ENCODE peak calls at places on chromosomes 6 and 20, in seven cellular contexts. F, A, I, Z, U, L and H are unnamed samples.

GRCh38 chr6:33073431-33073871 is at the start of gene HLA-DPA1:
- DNase-seq in F (peak), I (no peak), A (peak), Z (no peak), U (peak), L (peak), H (no peak)

GRCh38 chr20:48374986-48375715 is 452.6 kb downstream of the PREX1 start:
- DNase-seq in I (no peak), U (no peak), Z (no peak), L (no peak), F (no peak), A (no peak), H (no peak)

GRCh38 chr20:47843886-47844567 is 58.7 kb upstream of the SULF2 start:
- DNase-seq in Z (peak), U (no peak), F (no peak), A (no peak), L (no peak), I (no peak), H (no peak)

GRCh38 chr20:37542281-37542680 is 14.6 kb upstream of the BLCAP start:
- DNase-seq in I (no peak), F (no peak), L (peak), Z (peak), U (no peak), A (no peak), H (no peak)

GRCh38 chr6:6952484-6952883 is 155.3 kb upstream of the RREB1 start:
- DNase-seq in L (no peak), A (no peak), F (no peak), Z (no peak), U (no peak), I (no peak), H (no peak)

GRCh38 chr20:24862606-24863005 is 86.5 kb upstream of the CST7 start:
- DNase-seq in F (no peak), U (no peak), Z (no peak), I (no peak), A (no peak), L (no peak), H (no peak)

GRCh38 chr20:47674145-47674544 is 111.1 kb downstream of the SULF2 start:
- DNase-seq in Z (peak), F (no peak), U (no peak), I (no peak), A (no peak), L (no peak), H (no peak)

GRCh38 chr6:132445201-132445951 is 44.1 kb upstream of the MOXD1 start:
- DNase-seq in L (peak), Z (no peak), F (no peak), U (peak), I (no peak), A (peak), H (no peak)

GRCh38 chr6:21781075-21781474 is 187.5 kb downstream of the SOX4 start:
- DNase-seq in Z (no peak), L (no peak), F (no peak), A (no peak), U (no peak), I (no peak), H (no peak)

GRCh38 chr20:17498641-17499040 is 32.5 kb downstream of the BFSP1 start:
- DNase-seq in L (no peak), A (no peak), U (no peak), F (no peak), I (no peak), Z (no peak), H (no peak)

GRCh38 chr20:47272893-47273590 is 83.5 kb downstream of the ZMYND8 start:
- DNase-seq in F (no peak), L (peak), U (peak), A (peak), Z (peak), I (no peak), H (no peak)

GRCh38 chr20:19603390-19603753 is 154.7 kb upstream of the RIN2 start:
- DNase-seq in I (no peak), A (no peak), F (no peak), Z (no peak), U (no peak), L (no peak), H (no peak)

GRCh38 chr6:148509789-148510581 is 167.3 kb downstream of the SASH1 start:
- DNase-seq in I (no peak), A (peak), L (peak), Z (peak), U (peak), F (no peak), H (peak)

GRCh38 chr20:8187740-8188139 is 55.7 kb downstream of the PLCB1 start:
- DNase-seq in L (peak), Z (no peak), U (peak), F (no peak), A (peak), I (no peak), H (no peak)

GRCh38 chr20:33281550-33282146 is 1.4 kb upstream of the BPIFB1 start:
- DNase-seq in U (no peak), A (no peak), I (no peak), Z (no peak), L (no peak), F (no peak), H (no peak)

GRCh38 chr20:38229376-38230252 is 30.9 kb downstream of the KIAA1755 start:
- DNase-seq in A (peak), Z (no peak), L (no peak), F (no peak), I (peak), U (peak), H (no peak)

GRCh38 chr6:151963001-151963400 is 155.5 kb downstream of the ESR1 start:
- DNase-seq in A (no peak), F (no peak), Z (no peak), I (no peak), L (no peak), U (no peak), H (no peak)

GRCh38 chr6:37971711-37972410 is 152.3 kb downstream of the ZFAND3 start:
- DNase-seq in F (no peak), Z (no peak), L (peak), A (no peak), I (no peak), U (no peak), H (no peak)

GRCh38 chr20:7799872-7800271 is 140.4 kb downstream of the HAO1 start:
- DNase-seq in Z (no peak), L (no peak), I (no peak), U (no peak), A (no peak), F (no peak), H (no peak)

GRCh38 chr6:37399795-37400490 is 33.1 kb upstream of the CMTR1 start:
- DNase-seq in Z (no peak), A (no peak), U (no peak), F (no peak), L (no peak), I (no peak), H (no peak)

GRCh38 chr6:106046854-106047200 is 39.3 kb upstream of the PRDM1 start:
- DNase-seq in F (no peak), L (no peak), A (no peak), I (no peak), U (no peak), Z (no peak), H (no peak)

GRCh38 chr6:43639984-43640800 is 4.6 kb downstream of the MAD2L1BP start:
- DNase-seq in F (no peak), L (no peak), I (no peak), U (no peak), Z (no peak), A (no peak), H (no peak)

GRCh38 chr6:43455034-43455747 is at the start of gene DLK2:
- DNase-seq in I (no peak), U (no peak), Z (peak), A (no peak), F (no peak), L (no peak), H (peak)

GRCh38 chr20:40481337-40481736 is 207.7 kb downstream of the MAFB start:
- DNase-seq in I (no peak), F (no peak), U (peak), A (no peak), L (no peak), Z (no peak), H (no peak)

GRCh38 chr20:19995220-19995863 is 21.8 kb upstream of the NAA20 start:
- DNase-seq in L (peak), U (peak), Z (peak), A (peak), F (no peak), I (no peak), H (no peak)

GRCh38 chr6:11810039-11810541 is 31.5 kb upstream of the ADTRP start:
- DNase-seq in L (peak), Z (peak), F (peak), A (peak), I (peak), U (peak), H (no peak)

GRCh38 chr6:149457316-149457884 is 27.4 kb downstream of the ZC3H12D start:
- DNase-seq in U (no peak), L (peak), A (no peak), Z (no peak), F (no peak), I (no peak), H (no peak)

GRCh38 chr6:29617782-29618557 is 15.0 kb downstream of the GABBR1 start:
- DNase-seq in A (no peak), F (no peak), U (no peak), Z (no peak), I (no peak), L (no peak), H (no peak)

GRCh38 chr6:151196571-151196970 is 43.2 kb upstream of the AKAP12 start:
- DNase-seq in F (no peak), I (peak), U (peak), A (peak), Z (no peak), L (peak), H (no peak)

GRCh38 chr6:107587402-107587801 is 97.5 kb downstream of the SOBP start:
- DNase-seq in A (no peak), I (no peak), F (no peak), U (no peak), Z (no peak), L (no peak), H (no peak)

GRCh38 chr6:3159805-3160781 is 2.7 kb upstream of the TUBB2A start:
- DNase-seq in F (peak), L (no peak), Z (peak), A (peak), U (peak), I (no peak), H (no peak)

GRCh38 chr6:106272289-106272688 is 53.3 kb downstream of the ATG5 start:
- DNase-seq in L (no peak), Z (no peak), F (no peak), I (no peak), A (no peak), U (no peak), H (no peak)

GRCh38 chr20:46879386-46879785 is 15.3 kb upstream of the EYA2 start:
- DNase-seq in A (no peak), L (no peak), F (no peak), U (no peak), I (no peak), Z (no peak), H (no peak)

GRCh38 chr6:132648828-132649227 is 10.2 kb downstream of the TAAR1 start:
- DNase-seq in I (no peak), A (no peak), F (no peak), L (no peak), U (no peak), Z (no peak), H (no peak)

DNA sequence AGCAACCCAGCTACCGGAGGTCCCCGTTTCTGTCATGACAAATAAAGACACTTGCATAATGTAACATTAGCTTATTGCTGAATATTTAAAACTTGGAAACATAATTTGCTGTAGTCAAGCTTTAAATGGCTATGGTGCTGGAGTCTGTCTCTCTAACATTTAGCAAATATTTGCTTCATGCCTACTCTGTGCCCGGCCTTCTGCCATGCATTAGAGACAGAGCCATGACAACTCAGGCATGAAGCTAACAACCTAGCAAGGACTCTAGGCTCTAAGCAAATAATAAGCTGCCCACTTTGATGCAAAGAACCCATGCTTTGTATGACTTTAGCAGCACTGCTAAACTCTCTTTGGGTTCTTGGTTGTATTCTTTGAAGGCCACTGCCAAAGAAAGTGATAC is 103.5 kb upstream of the COL21A1 start:
- DNase-seq in L (no peak), Z (no peak), A (no peak), U (no peak), I (no peak), F (no peak), H (no peak)
- TF ChIP-seq CTCF in L (no peak), Z (no peak), A (no peak), U (no peak), I (no peak), F (no peak), H (no peak)

DNA sequence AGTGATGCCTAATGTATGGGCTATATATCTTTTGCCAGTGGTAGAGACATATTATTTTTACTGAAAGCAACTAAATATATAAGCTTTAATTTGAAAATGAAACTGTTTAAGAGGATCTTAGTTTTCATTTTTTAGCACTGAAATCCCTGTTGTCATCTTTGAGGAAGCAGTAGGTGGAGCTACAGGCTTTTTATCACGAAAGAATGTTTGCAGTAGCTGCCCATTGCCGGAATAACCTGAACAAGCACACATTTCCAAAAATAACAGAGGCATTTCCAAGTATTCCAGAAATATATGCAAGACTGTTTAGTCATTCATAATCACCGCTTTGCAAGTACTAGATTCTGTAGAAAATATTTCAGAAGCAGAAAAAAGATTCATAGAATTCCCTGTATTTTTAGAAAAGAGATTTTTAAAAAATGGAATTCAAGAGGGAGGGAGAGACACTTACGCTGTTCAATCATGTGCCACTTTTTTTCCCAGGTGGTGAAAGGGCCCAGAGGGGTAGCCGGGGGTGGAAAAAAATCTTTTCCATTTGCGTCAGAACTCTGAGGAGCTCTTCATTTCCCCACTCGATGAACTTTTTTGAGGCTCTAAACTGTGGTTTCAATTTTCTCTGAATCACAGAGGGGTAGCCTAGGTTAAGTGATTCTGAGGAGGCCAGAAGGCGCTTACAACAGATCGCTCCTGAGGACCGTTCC is 142.5 kb upstream of the FERMT1 start:
- DNase-seq in A (peak), Z (peak), I (no peak), F (no peak), L (peak), U (peak), H (no peak)
- TF ChIP-seq CTCF in A (peak), Z (peak), I (no peak), F (peak), L (peak), U (peak), H (no peak)

DNA sequence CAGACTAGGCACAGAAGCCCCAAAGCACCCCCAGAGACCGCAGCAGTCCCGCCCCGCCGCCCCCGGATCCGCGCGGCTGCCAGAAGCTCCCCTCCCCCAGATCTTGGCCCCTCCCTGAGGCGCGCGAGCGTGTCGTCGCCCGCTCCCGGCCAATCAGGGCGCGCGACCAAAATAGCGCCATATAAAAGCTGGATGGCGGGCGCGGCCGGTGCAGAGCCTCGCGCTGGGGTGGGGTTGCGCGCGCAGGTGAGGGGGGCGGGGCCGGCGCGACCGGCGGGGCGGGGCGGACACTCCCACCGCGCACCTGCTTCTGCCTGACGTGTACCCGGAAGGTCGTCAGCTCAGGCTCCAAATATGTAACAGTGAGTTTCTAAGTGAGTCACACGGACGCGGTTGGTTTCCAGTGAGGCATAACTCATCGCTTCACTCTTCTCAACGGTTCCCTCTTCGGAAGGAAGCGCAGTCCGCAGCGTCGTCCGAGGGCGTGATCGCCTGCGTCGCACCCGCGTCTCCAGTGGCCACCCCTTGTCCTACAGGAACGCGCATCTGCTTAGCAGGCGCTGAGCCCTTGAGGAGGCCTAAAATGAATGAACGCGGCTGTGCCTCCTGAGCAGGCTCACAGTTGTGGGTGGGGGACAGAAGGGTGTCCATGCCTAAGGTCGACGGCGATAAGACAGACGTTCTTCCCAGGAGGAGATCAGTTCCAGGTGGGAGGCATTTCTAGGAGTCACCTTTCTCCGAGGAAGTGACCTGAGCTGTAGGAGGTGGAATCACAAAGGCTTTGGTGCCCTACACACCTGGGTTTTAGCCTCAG is 50.6 kb upstream of the EZR start:
- DNase-seq in L (peak), F (peak), A (peak), U (peak), I (peak), Z (peak), H (peak)
- TF ChIP-seq CTCF in L (no peak), F (peak), A (no peak), U (no peak), I (no peak), Z (peak), H (no peak)

DNA sequence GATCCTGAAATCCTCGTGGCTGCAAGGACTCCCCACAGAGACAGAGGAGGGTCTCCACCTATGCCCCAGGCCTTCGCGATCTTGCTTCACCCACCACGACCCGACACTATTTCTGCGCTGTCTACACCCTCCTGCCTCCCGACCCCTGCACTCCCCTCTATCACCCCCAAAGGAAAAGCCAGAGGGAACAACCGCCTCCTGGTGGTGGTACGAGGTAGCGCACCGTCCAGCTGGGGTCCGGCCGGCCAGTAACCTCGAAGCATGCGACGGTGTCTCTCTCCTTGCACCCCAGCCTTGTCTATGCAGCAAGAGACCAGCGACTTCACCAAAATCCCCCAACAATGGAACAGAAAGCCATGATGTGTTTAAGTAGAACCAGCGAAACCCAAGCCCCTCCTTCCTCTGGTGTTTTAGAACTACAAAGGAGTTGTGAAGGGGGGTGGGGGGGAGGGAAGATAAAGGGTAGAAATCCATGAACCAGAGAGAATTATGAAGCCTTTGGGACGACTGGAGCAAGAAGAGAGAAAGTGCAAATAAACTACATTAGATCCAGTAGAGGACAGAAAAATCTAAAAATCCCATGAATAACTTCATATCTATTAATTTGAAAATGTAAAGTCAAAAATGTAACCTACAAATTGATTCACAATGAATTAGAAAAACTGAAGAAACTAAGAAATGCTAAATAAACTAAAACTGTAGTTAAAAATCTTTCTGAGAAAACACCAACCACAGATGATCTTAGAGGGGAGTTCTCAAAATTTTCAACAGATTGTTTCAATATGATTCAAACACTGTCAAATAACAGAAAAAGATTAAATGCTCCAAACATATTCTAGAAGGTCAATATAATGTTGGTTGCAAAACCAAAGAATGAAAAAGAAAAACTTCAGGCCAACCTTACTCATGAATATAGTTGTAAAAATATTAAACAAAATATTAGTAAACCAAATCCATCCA is 168.0 kb downstream of the CDK19 start:
- DNase-seq in U (no peak), I (no peak), L (no peak), Z (no peak), F (no peak), A (no peak), H (no peak)
- TF ChIP-seq CTCF in U (peak), I (no peak), L (peak), Z (no peak), F (no peak), A (peak), H (peak)

DNA sequence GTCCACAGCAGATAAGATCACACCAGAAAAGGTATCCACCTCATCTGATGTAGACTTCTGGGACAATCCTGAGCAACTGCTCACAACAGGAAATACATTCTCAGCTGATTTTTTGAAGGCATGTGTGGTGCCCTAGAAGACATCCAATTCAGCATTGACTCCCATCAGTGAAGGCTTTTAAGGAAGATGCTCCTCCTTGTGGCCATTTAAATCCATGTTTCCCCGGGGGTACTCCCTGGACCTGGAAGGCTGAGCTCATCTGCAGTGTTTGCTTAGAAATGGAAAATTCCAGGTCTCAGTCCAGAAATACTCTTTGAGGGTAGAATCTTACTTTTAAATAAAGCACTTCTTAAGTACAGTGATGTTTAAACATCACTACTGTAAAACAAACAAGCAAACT is 195.5 kb upstream of the PDE10A start:
- DNase-seq in F (no peak), U (no peak), L (peak), I (no peak), Z (no peak), A (peak), H (no peak)
- TF ChIP-seq CTCF in F (no peak), U (peak), L (peak), I (no peak), Z (peak), A (peak), H (peak)

GRCh38 chr6:44854712-44855111 is 467.2 kb downstream of the CDC5L start:
- DNase-seq in Z (no peak), L (no peak), F (no peak), I (no peak), A (no peak), U (no peak), H (no peak)

GRCh38 chr6:44855562-44856494 is 468.3 kb downstream of the CDC5L start:
- DNase-seq in A (peak), U (peak), F (no peak), I (no peak), L (peak), Z (no peak), H (no peak)

GRCh38 chr6:44859901-44860410 is 468.2 kb upstream of the RUNX2 start:
- DNase-seq in A (no peak), U (no peak), F (no peak), I (no peak), L (peak), Z (no peak), H (no peak)

GRCh38 chr6:44856495-44856878 is 469.0 kb downstream of the CDC5L start:
- DNase-seq in L (no peak), F (no peak), A (no peak), I (no peak), Z (no peak), U (peak), H (no peak)

GRCh38 chr6:44858998-44859397 is 469.1 kb upstream of the RUNX2 start:
- DNase-seq in L (no peak), F (no peak), U (peak), Z (no peak), A (peak), I (no peak), H (no peak)
- TF ChIP-seq CTCF in L (no peak), F (no peak), U (no peak), Z (no peak), A (no peak), I (no peak), H (no peak)